ENCODE peak calls at places on chromosomes 4 and X, in eight cellular contexts. One of them, this sample, is unnamed.

GRCh38 chr4:54423066-54423465 is 194.0 kb downstream of the PDGFRA start:
- DNase-seq in body of pancreas: no peak
- DNase-seq in sigmoid colon: no peak
- DNase-seq in NB4: no peak
- DNase-seq in K562: no peak
- DNase-seq in upper lobe of left lung: no peak
- DNase-seq in thyroid gland: no peak
- DNase-seq in ovary: no peak
- DNase-seq in this sample: no peak

GRCh38 chrX:81201692-81202412 is at the start of the genes HMGN5 and SH3BGRL:
- DNase-seq in body of pancreas: peak
- DNase-seq in sigmoid colon: peak
- DNase-seq in NB4: peak
- DNase-seq in K562: peak
- DNase-seq in upper lobe of left lung: no peak
- DNase-seq in thyroid gland: peak
- DNase-seq in ovary: peak
- DNase-seq in this sample: peak

GRCh38 chrX:7117587-7117986 is 29.9 kb upstream of the STS start:
- DNase-seq in body of pancreas: no peak
- DNase-seq in sigmoid colon: no peak
- DNase-seq in NB4: no peak
- DNase-seq in K562: no peak
- DNase-seq in upper lobe of left lung: no peak
- DNase-seq in thyroid gland: no peak
- DNase-seq in ovary: no peak
- DNase-seq in this sample: no peak

GRCh38 chr4:21780158-21780557 is 168.4 kb downstream of the KCNIP4 start:
- DNase-seq in body of pancreas: no peak
- DNase-seq in sigmoid colon: no peak
- DNase-seq in NB4: no peak
- DNase-seq in K562: no peak
- DNase-seq in upper lobe of left lung: no peak
- DNase-seq in thyroid gland: no peak
- DNase-seq in ovary: no peak
- DNase-seq in this sample: no peak

GRCh38 chr4:80125252-80126177 is 52.5 kb upstream of the ANTXR2 start:
- DNase-seq in body of pancreas: no peak
- DNase-seq in sigmoid colon: no peak
- DNase-seq in NB4: peak
- DNase-seq in K562: peak
- DNase-seq in upper lobe of left lung: no peak
- DNase-seq in thyroid gland: no peak
- DNase-seq in ovary: no peak
- DNase-seq in this sample: no peak

GRCh38 chrX:34655496-34656258 is 1.4 kb downstream of the TMEM47 start:
- DNase-seq in body of pancreas: no peak
- DNase-seq in sigmoid colon: no peak
- DNase-seq in NB4: no peak
- DNase-seq in K562: no peak
- DNase-seq in upper lobe of left lung: no peak
- DNase-seq in thyroid gland: peak
- DNase-seq in ovary: peak
- DNase-seq in this sample: no peak

GRCh38 chrX:37347420-37347819 is 1.7 kb upstream of the PRRG1 start:
- DNase-seq in body of pancreas: no peak
- DNase-seq in sigmoid colon: no peak
- DNase-seq in NB4: peak
- DNase-seq in K562: no peak
- DNase-seq in upper lobe of left lung: no peak
- DNase-seq in thyroid gland: peak
- DNase-seq in ovary: no peak
- DNase-seq in this sample: no peak

GRCh38 chr4:15682790-15683495 is 1.3 kb downstream of the FAM200B start:
- DNase-seq in body of pancreas: no peak
- DNase-seq in sigmoid colon: no peak
- DNase-seq in NB4: peak
- DNase-seq in K562: no peak
- DNase-seq in upper lobe of left lung: no peak
- DNase-seq in thyroid gland: no peak
- DNase-seq in ovary: no peak
- DNase-seq in this sample: no peak

GRCh38 chr4:184237612-184238011 is 19.9 kb upstream of the ENPP6 start:
- DNase-seq in body of pancreas: no peak
- DNase-seq in sigmoid colon: no peak
- DNase-seq in NB4: no peak
- DNase-seq in K562: no peak
- DNase-seq in upper lobe of left lung: no peak
- DNase-seq in thyroid gland: no peak
- DNase-seq in ovary: no peak
- DNase-seq in this sample: no peak

GRCh38 chrX:107673933-107674479 is 45.7 kb downstream of the PRPS1 start:
- DNase-seq in body of pancreas: peak
- DNase-seq in sigmoid colon: peak
- DNase-seq in NB4: peak
- DNase-seq in K562: peak
- DNase-seq in upper lobe of left lung: peak
- DNase-seq in thyroid gland: peak
- DNase-seq in ovary: peak
- DNase-seq in this sample: peak

GRCh38 chr4:37967749-37968148 is 7.6 kb downstream of the PTTG2 start:
- DNase-seq in body of pancreas: no peak
- DNase-seq in sigmoid colon: no peak
- DNase-seq in NB4: no peak
- DNase-seq in K562: no peak
- DNase-seq in upper lobe of left lung: no peak
- DNase-seq in thyroid gland: no peak
- DNase-seq in ovary: no peak
- DNase-seq in this sample: no peak

GRCh38 chr4:150192986-150193385 is 114.7 kb downstream of the DCLK2 start:
- DNase-seq in body of pancreas: no peak
- DNase-seq in sigmoid colon: no peak
- DNase-seq in NB4: no peak
- DNase-seq in K562: no peak
- DNase-seq in upper lobe of left lung: no peak
- DNase-seq in thyroid gland: no peak
- DNase-seq in ovary: no peak
- DNase-seq in this sample: no peak

GRCh38 chr4:80610845-80611244 is 275.3 kb downstream of the CFAP299 start:
- DNase-seq in body of pancreas: no peak
- DNase-seq in sigmoid colon: no peak
- DNase-seq in NB4: peak
- DNase-seq in K562: no peak
- DNase-seq in upper lobe of left lung: no peak
- DNase-seq in thyroid gland: no peak
- DNase-seq in ovary: no peak
- DNase-seq in this sample: no peak

GRCh38 chr4:176404591-176404990 is 84.8 kb downstream of the SPCS3 start:
- DNase-seq in body of pancreas: no peak
- DNase-seq in sigmoid colon: no peak
- DNase-seq in NB4: no peak
- DNase-seq in K562: no peak
- DNase-seq in upper lobe of left lung: no peak
- DNase-seq in thyroid gland: no peak
- DNase-seq in ovary: no peak
- DNase-seq in this sample: no peak

GRCh38 chrX:143121471-143121870 is 95.7 kb downstream of the SPANXN4 start:
- DNase-seq in body of pancreas: peak
- DNase-seq in sigmoid colon: no peak
- DNase-seq in NB4: no peak
- DNase-seq in K562: no peak
- DNase-seq in upper lobe of left lung: no peak
- DNase-seq in thyroid gland: no peak
- DNase-seq in ovary: no peak
- DNase-seq in this sample: no peak

GRCh38 chr4:184322328-184323025 is 104.8 kb upstream of the ENPP6 start:
- DNase-seq in body of pancreas: no peak
- DNase-seq in sigmoid colon: no peak
- DNase-seq in NB4: no peak
- DNase-seq in K562: no peak
- DNase-seq in upper lobe of left lung: no peak
- DNase-seq in thyroid gland: no peak
- DNase-seq in ovary: no peak
- DNase-seq in this sample: no peak

GRCh38 chr4:56468097-56468422 is 643 bp downstream of the SRP72 start:
- DNase-seq in body of pancreas: peak
- DNase-seq in sigmoid colon: no peak
- DNase-seq in NB4: no peak
- DNase-seq in K562: peak
- DNase-seq in upper lobe of left lung: no peak
- DNase-seq in thyroid gland: peak
- DNase-seq in ovary: no peak
- DNase-seq in this sample: no peak

GRCh38 chr4:4987656-4988055 is 31.6 kb downstream of the CYTL1 start:
- DNase-seq in body of pancreas: no peak
- DNase-seq in sigmoid colon: no peak
- DNase-seq in NB4: no peak
- DNase-seq in K562: no peak
- DNase-seq in upper lobe of left lung: peak
- DNase-seq in thyroid gland: no peak
- DNase-seq in ovary: no peak
- DNase-seq in this sample: no peak

GRCh38 chr4:175509320-175509719 is 302.7 kb downstream of the GPM6A start:
- DNase-seq in body of pancreas: no peak
- DNase-seq in sigmoid colon: no peak
- DNase-seq in NB4: peak
- DNase-seq in K562: no peak
- DNase-seq in upper lobe of left lung: no peak
- DNase-seq in thyroid gland: no peak
- DNase-seq in ovary: no peak
- DNase-seq in this sample: no peak

DNA sequence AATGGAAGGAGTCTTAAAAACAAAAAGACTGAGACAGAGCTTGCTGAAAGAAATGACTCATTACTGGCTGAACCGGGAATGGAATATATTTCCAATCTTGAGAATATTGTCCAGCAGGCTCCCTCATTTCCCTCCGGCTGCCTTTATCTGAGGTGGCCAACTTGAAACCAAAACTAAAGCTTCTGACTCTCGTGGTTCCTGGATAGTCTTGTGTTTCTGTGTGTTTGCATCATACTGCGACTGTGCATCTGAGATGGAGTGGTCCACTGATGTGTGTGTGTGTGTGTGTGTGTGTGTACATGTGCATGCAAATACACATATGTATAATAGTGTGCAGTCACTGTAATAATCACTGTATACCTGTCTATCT is 145.6 kb upstream of the SCML1 start:
- DNase-seq in body of pancreas: no peak
- DNase-seq in sigmoid colon: no peak
- DNase-seq in NB4: no peak
- DNase-seq in K562: no peak
- DNase-seq in upper lobe of left lung: no peak
- DNase-seq in thyroid gland: no peak
- DNase-seq in ovary: peak
- DNase-seq in this sample: no peak
- H3K4me3 ChIP-seq in body of pancreas: no peak
- H3K4me3 ChIP-seq in sigmoid colon: no peak
- H3K4me3 ChIP-seq in NB4: no peak
- H3K4me3 ChIP-seq in K562: no peak
- H3K4me3 ChIP-seq in upper lobe of left lung: no peak
- H3K4me3 ChIP-seq in thyroid gland: no peak
- H3K4me3 ChIP-seq in ovary: no peak
- H3K4me3 ChIP-seq in this sample: no peak

GRCh38 chr4:90769251-90769650 is 642.1 kb downstream of the CCSER1 start:
- DNase-seq in body of pancreas: no peak
- DNase-seq in sigmoid colon: no peak
- DNase-seq in NB4: peak
- DNase-seq in K562: no peak
- DNase-seq in upper lobe of left lung: no peak
- DNase-seq in thyroid gland: no peak
- DNase-seq in ovary: no peak
- DNase-seq in this sample: no peak
- TF ChIP-seq POLR2A in body of pancreas: no peak
- TF ChIP-seq POLR2A in sigmoid colon: no peak
- TF ChIP-seq POLR2A in NB4: no peak
- TF ChIP-seq POLR2A in K562: no peak
- TF ChIP-seq POLR2A in upper lobe of left lung: no peak
- TF ChIP-seq POLR2A in thyroid gland: no peak
- TF ChIP-seq POLR2A in ovary: no peak
- TF ChIP-seq POLR2A in this sample: no peak

GRCh38 chr4:73250642-73251041 is 8.0 kb downstream of the ANKRD17 start:
- DNase-seq in body of pancreas: no peak
- DNase-seq in sigmoid colon: no peak
- DNase-seq in NB4: no peak
- DNase-seq in K562: no peak
- DNase-seq in upper lobe of left lung: no peak
- DNase-seq in thyroid gland: no peak
- DNase-seq in ovary: no peak
- DNase-seq in this sample: no peak

GRCh38 chr4:73248821-73249220 is 9.8 kb downstream of the ANKRD17 start:
- DNase-seq in body of pancreas: no peak
- DNase-seq in sigmoid colon: no peak
- DNase-seq in NB4: no peak
- DNase-seq in K562: no peak
- DNase-seq in upper lobe of left lung: no peak
- DNase-seq in thyroid gland: no peak
- DNase-seq in ovary: no peak
- DNase-seq in this sample: no peak

GRCh38 chr4:73248416-73248815 is 10.2 kb downstream of the ANKRD17 start:
- DNase-seq in body of pancreas: no peak
- DNase-seq in sigmoid colon: no peak
- DNase-seq in NB4: no peak
- DNase-seq in K562: no peak
- DNase-seq in upper lobe of left lung: no peak
- DNase-seq in thyroid gland: no peak
- DNase-seq in ovary: no peak
- DNase-seq in this sample: no peak

GRCh38 chr4:73252001-73252400 is 6.6 kb downstream of the ANKRD17 start:
- DNase-seq in body of pancreas: no peak
- DNase-seq in sigmoid colon: no peak
- DNase-seq in NB4: no peak
- DNase-seq in K562: no peak
- DNase-seq in upper lobe of left lung: no peak
- DNase-seq in thyroid gland: no peak
- DNase-seq in ovary: no peak
- DNase-seq in this sample: no peak

DNA sequence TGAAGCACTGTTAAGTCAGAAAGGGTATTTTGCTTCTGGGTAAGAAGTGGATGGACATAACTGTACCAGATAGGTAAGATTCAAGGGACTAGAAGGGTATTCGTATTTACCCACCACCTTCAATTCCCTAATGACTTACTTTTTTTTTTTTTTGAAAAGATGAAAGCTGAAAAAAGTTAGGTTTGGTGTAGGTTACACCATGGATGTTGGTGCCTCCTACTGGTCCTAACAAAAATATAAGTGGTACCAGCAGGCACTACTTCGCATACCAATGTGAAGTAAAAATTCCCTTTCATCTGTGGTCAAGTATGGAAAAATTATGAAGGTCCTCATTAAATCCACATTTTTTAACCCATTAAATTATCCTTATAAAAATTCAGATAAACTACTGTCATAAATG is 7.2 kb downstream of the ANKRD17 start:
- DNase-seq in body of pancreas: no peak
- DNase-seq in sigmoid colon: no peak
- DNase-seq in NB4: no peak
- DNase-seq in K562: no peak
- DNase-seq in upper lobe of left lung: no peak
- DNase-seq in thyroid gland: no peak
- DNase-seq in ovary: no peak
- DNase-seq in this sample: no peak
- TF ChIP-seq CTCF in body of pancreas: no peak
- TF ChIP-seq CTCF in sigmoid colon: no peak
- TF ChIP-seq CTCF in NB4: no peak
- TF ChIP-seq CTCF in K562: no peak
- TF ChIP-seq CTCF in upper lobe of left lung: no peak
- TF ChIP-seq CTCF in thyroid gland: no peak
- TF ChIP-seq CTCF in ovary: no peak
- TF ChIP-seq CTCF in this sample: no peak

GRCh38 chrX:112941209-112941788 is 100.7 kb upstream of the AMOT start:
- DNase-seq in body of pancreas: no peak
- DNase-seq in sigmoid colon: no peak
- DNase-seq in NB4: no peak
- DNase-seq in K562: no peak
- DNase-seq in upper lobe of left lung: no peak
- DNase-seq in thyroid gland: no peak
- DNase-seq in ovary: no peak
- DNase-seq in this sample: no peak
- H3K4me3 ChIP-seq in body of pancreas: no peak
- H3K4me3 ChIP-seq in sigmoid colon: no peak
- H3K4me3 ChIP-seq in NB4: no peak
- H3K4me3 ChIP-seq in K562: no peak
- H3K4me3 ChIP-seq in upper lobe of left lung: no peak
- H3K4me3 ChIP-seq in thyroid gland: no peak
- H3K4me3 ChIP-seq in ovary: no peak
- H3K4me3 ChIP-seq in this sample: no peak